ENCODE peak calls at places on chromosomes 4 and X, in seven cellular contexts. T is T-helper 2 cell; H is dorsolateral prefrontal cortex; D is hypothalamus; X is amygdala; F is stimulated activated CD4-positive, alpha-beta T cell treated with anti-CD3 and anti-CD28 coated beads, Interleukin-2, amount 100 ng/mL, for 48 hours; E is ELR. S is an unnamed sample.

GRCh38 chr4:95549246-95550138 is 719 bp upstream of the UNC5C start:
- DNase-seq in X (peak), H (peak), E (no peak), T (no peak), F (peak), D (peak), S (no peak)

GRCh38 chr4:82948647-82949204 is 48.2 kb downstream of the THAP9 start:
- DNase-seq in E (peak), T (no peak), D (no peak), X (no peak), F (no peak), H (no peak), S (no peak)

GRCh38 chrX:154358011-154358410 is 16.4 kb downstream of the FLNA start:
- DNase-seq in E (no peak), H (no peak), F (no peak), D (no peak), X (no peak), T (no peak), S (no peak)

GRCh38 chr4:629916-630641 is 4.7 kb downstream of the PDE6B start:
- DNase-seq in E (no peak), X (no peak), F (no peak), D (no peak), T (no peak), H (no peak), S (no peak)

GRCh38 chr4:88003261-88003660 is 4.2 kb upstream of the PKD2 start:
- DNase-seq in T (no peak), H (no peak), E (peak), X (no peak), F (no peak), D (no peak), S (no peak)

GRCh38 chrX:108664701-108665100 is 71.7 kb downstream of the IRS4 start:
- DNase-seq in T (no peak), E (no peak), F (no peak), X (no peak), D (no peak), H (no peak), S (no peak)

GRCh38 chr4:10701702-10702460 is 17.3 kb upstream of the CLNK start:
- DNase-seq in H (no peak), X (no peak), E (peak), F (no peak), D (no peak), T (no peak), S (no peak)

GRCh38 chrX:47579537-47579936 is 2.7 kb upstream of the TIMP1 start:
- DNase-seq in X (no peak), T (no peak), D (no peak), E (peak), F (no peak), H (no peak), S (no peak)

GRCh38 chr4:111641813-111642579 is 503.3 kb upstream of the FAM241A start:
- DNase-seq in H (peak), F (no peak), D (peak), T (no peak), E (peak), X (peak), S (peak)

GRCh38 chr4:119525005-119525749 is 103.4 kb downstream of the PDE5A start:
- DNase-seq in D (no peak), X (no peak), F (no peak), H (no peak), T (no peak), E (peak), S (peak)

GRCh38 chrX:138939038-138939437 is 227.5 kb upstream of the FGF13 start:
- DNase-seq in H (no peak), D (no peak), X (no peak), E (no peak), F (no peak), T (no peak), S (no peak)

GRCh38 chr4:159229164-159229563 is 126.3 kb downstream of the RAPGEF2 start:
- DNase-seq in F (no peak), T (no peak), D (no peak), X (no peak), H (no peak), E (peak), S (no peak)

GRCh38 chrX:93985621-93986020 is 311.6 kb downstream of the FAM133A start:
- DNase-seq in T (no peak), X (no peak), F (no peak), H (no peak), E (no peak), D (no peak), S (no peak)

GRCh38 chr4:121077496-121077895 is 5.2 kb upstream of the NDNF start:
- DNase-seq in X (no peak), E (no peak), T (no peak), H (no peak), D (no peak), F (no peak), S (no peak)

GRCh38 chr4:80266267-80266901 is at the start of gene FGF5:
- DNase-seq in T (no peak), F (peak), E (peak), H (peak), X (no peak), D (no peak), S (no peak)

GRCh38 chr4:768995-769394 is 56.9 kb downstream of the CPLX1 start:
- DNase-seq in T (no peak), H (no peak), X (no peak), F (no peak), E (no peak), D (no peak), S (no peak)

GRCh38 chrX:17020371-17020770 is 73.9 kb downstream of the REPS2 start:
- DNase-seq in D (no peak), X (no peak), E (no peak), T (no peak), F (no peak), H (no peak), S (no peak)

GRCh38 chr4:152100378-152101201 is 339.8 kb upstream of the GATB start:
- DNase-seq in H (no peak), E (peak), F (peak), T (peak), D (no peak), X (no peak), S (no peak)

GRCh38 chrX:140525448-140525847 is 20.6 kb upstream of the SOX3 start:
- DNase-seq in H (no peak), E (peak), X (no peak), T (no peak), F (no peak), D (no peak), S (no peak)

GRCh38 chr4:38612996-38613395 is 51.0 kb upstream of the KLF3 start:
- DNase-seq in E (no peak), T (no peak), X (no peak), F (no peak), H (no peak), D (no peak), S (no peak)

GRCh38 chr4:44446801-44447562 is 1.6 kb downstream of the KCTD8 start:
- DNase-seq in E (no peak), H (peak), X (no peak), T (no peak), D (peak), F (no peak), S (no peak)

GRCh38 chr4:1334579-1334895 is 12.5 kb upstream of the UVSSA start:
- DNase-seq in X (no peak), E (no peak), F (no peak), H (no peak), D (no peak), T (no peak), S (no peak)

GRCh38 chrX:44080083-44080482 is 106.9 kb upstream of the NDP start:
- DNase-seq in D (no peak), F (no peak), E (no peak), H (no peak), X (no peak), T (no peak), S (no peak)

GRCh38 chrX:9048801-9049200 is 14.9 kb upstream of the FAM9B start:
- DNase-seq in X (no peak), E (no peak), F (no peak), T (no peak), H (no peak), D (no peak), S (no peak)

GRCh38 chr4:174212061-174212460 is 71.4 kb downstream of the FBXO8 start:
- DNase-seq in T (no peak), D (no peak), X (no peak), H (no peak), F (no peak), E (no peak), S (no peak)

GRCh38 chr4:68391451-68391850 is 41.6 kb upstream of the YTHDC1 start:
- DNase-seq in E (no peak), X (no peak), T (no peak), H (no peak), F (no peak), D (no peak), S (no peak)

GRCh38 chr4:26912810-26913209 is 52.2 kb downstream of the STIM2 start:
- DNase-seq in T (no peak), D (no peak), E (no peak), F (no peak), H (no peak), X (no peak), S (no peak)

GRCh38 chr4:58603951-58604350 is 1493.8 kb upstream of the IGFBP7 start:
- DNase-seq in H (no peak), T (no peak), D (no peak), X (no peak), E (no peak), F (no peak), S (no peak)

GRCh38 chrX:13153796-13154195 is 109.4 kb upstream of the FAM9C start:
- DNase-seq in E (peak), X (no peak), H (no peak), T (no peak), D (no peak), F (no peak), S (no peak)

GRCh38 chrX:116384406-116384805 is 52.0 kb upstream of the SLC6A14 start:
- DNase-seq in X (no peak), T (no peak), H (no peak), D (no peak), F (no peak), E (no peak), S (no peak)

GRCh38 chr4:176229645-176230044 is 34.3 kb upstream of the SPATA4 start:
- DNase-seq in X (no peak), H (no peak), F (no peak), D (no peak), E (no peak), T (no peak), S (no peak)

GRCh38 chr4:144402176-144402575 is 243.8 kb upstream of the HHIP start:
- DNase-seq in F (no peak), D (no peak), X (no peak), E (no peak), H (no peak), T (no peak), S (no peak)

GRCh38 chrX:45479835-45480422 is 279.3 kb upstream of the DIPK2B start:
- DNase-seq in D (no peak), X (no peak), H (no peak), T (no peak), E (peak), F (no peak), S (peak)

GRCh38 chr4:140090215-140090731 is 63.7 kb downstream of the MAML3 start:
- DNase-seq in F (no peak), H (no peak), X (no peak), D (no peak), E (peak), T (no peak), S (peak)

GRCh38 chrX:28099166-28099565 is 117.9 kb upstream of the DCAF8L1 start:
- DNase-seq in T (no peak), H (no peak), X (no peak), D (no peak), F (no peak), E (no peak), S (no peak)

GRCh38 chr4:33649015-33649414 is 2595.3 kb downstream of the ARAP2 start:
- DNase-seq in X (no peak), T (no peak), F (no peak), H (no peak), D (no peak), E (peak), S (no peak)

GRCh38 chrX:87006561-87006960 is 511.0 kb upstream of the KLHL4 start:
- DNase-seq in F (no peak), E (no peak), H (no peak), X (no peak), D (no peak), T (no peak), S (no peak)

GRCh38 chr4:13706716-13707115 is 79.2 kb upstream of the BOD1L1 start:
- DNase-seq in T (no peak), D (no peak), H (no peak), F (no peak), X (no peak), E (peak), S (no peak)

S was measured in Panc1.